ENCODE peak calls at places on chromosomes 2 and 18, in four cellular contexts. V is germinal center, A is testis, T is NCI-H345. J is an unnamed sample.

GRCh38 chr2:211737282-211737681 is 801.3 kb downstream of the ERBB4 start:
- DNase-seq in V (no peak), A (no peak), T (no peak), J (no peak)

GRCh38 chr2:239302808-239303557 is 97.8 kb downstream of the HDAC4 start:
- DNase-seq in V (no peak), A (peak), T (no peak), J (no peak)

GRCh38 chr2:26330114-26330581 is 15.8 kb upstream of the SELENOI start:
- DNase-seq in V (peak), A (peak), T (peak), J (peak)

GRCh38 chr2:217907266-217907665 is 95.5 kb downstream of the TNS1 start:
- DNase-seq in V (no peak), A (no peak), T (no peak), J (no peak)

GRCh38 chr2:60907329-60907728 is 26.0 kb downstream of the REL start:
- DNase-seq in V (no peak), A (no peak), T (no peak), J (no peak)

GRCh38 chr2:12430036-12430795 is 286.5 kb upstream of the TRIB2 start:
- DNase-seq in V (no peak), A (no peak), T (no peak), J (no peak)

GRCh38 chr2:71306762-71307161 is 24.8 kb upstream of the ZNF638 start:
- DNase-seq in V (no peak), A (no peak), T (no peak), J (no peak)

GRCh38 chr2:1972428-1972827 is 228.1 kb upstream of the PXDN start:
- DNase-seq in V (no peak), A (no peak), T (peak), J (no peak)

GRCh38 chr2:26276488-26276887 is 31.7 kb downstream of the HADHB start:
- DNase-seq in V (no peak), A (no peak), T (no peak), J (no peak)

GRCh38 chr2:148201075-148202004 is 180.4 kb downstream of the MBD5 start:
- DNase-seq in V (peak), A (peak), T (no peak), J (no peak)

GRCh38 chr2:127713562-127713961 is 12.3 kb downstream of the SFT2D3 start:
- DNase-seq in V (no peak), A (no peak), T (no peak), J (no peak)

GRCh38 chr2:65031341-65032015 is 24.7 kb upstream of the CEP68 start:
- DNase-seq in V (peak), A (no peak), T (peak), J (no peak)

GRCh38 chr2:233251306-233252116 is at the start of gene ATG16L1:
- DNase-seq in V (peak), A (peak), T (peak), J (peak)

GRCh38 chr2:158482594-158482993 is 25.8 kb downstream of the PKP4 start:
- DNase-seq in V (no peak), A (no peak), T (no peak), J (no peak)

GRCh38 chr2:45119855-45120254 is 110.6 kb upstream of the SIX2 start:
- DNase-seq in V (no peak), A (no peak), T (no peak), J (no peak)

GRCh38 chr2:65228249-65228750 is 669 bp downstream of the ACTR2 start:
- DNase-seq in V (peak), A (peak), T (no peak), J (no peak)

GRCh38 chr2:216787851-216788250 is 72.0 kb downstream of the TNP1 start:
- DNase-seq in V (no peak), A (no peak), T (peak), J (no peak)

GRCh38 chr2:692767-693166 is 15.6 kb upstream of the TMEM18 start:
- DNase-seq in V (no peak), A (peak), T (no peak), J (no peak)

GRCh38 chr18:31420032-31420431 is 27.5 kb upstream of the DSG3 start:
- DNase-seq in V (no peak), A (no peak), T (no peak), J (no peak)